ENCODE peak calls at places on chromosomes 13 and 19, in ten cellular contexts. F, J, P, B, Z, R, E, Q, L and M are unnamed samples.

GRCh38 chr19:40601061-40601973 is at the start of gene LTBP4:
- DNase-seq in L (peak), R (peak), B (peak), Q (no peak), P (no peak), E (no peak), J (peak), Z (peak), F (no peak), M (no peak)

GRCh38 chr13:110643324-110643723 is 28.0 kb downstream of the NAXD start:
- DNase-seq in Q (peak), Z (peak), P (no peak), F (no peak), L (no peak), R (peak), B (no peak), J (no peak), E (no peak), M (no peak)

GRCh38 chr13:79485014-79485441 is 4.1 kb downstream of the NDFIP2 start:
- DNase-seq in L (peak), F (peak), E (peak), P (no peak), Q (peak), Z (no peak), R (no peak), J (peak), B (no peak), M (no peak)

GRCh38 chr19:42281175-42282035 is 12.4 kb downstream of the CIC start:
- DNase-seq in E (no peak), F (peak), R (peak), L (peak), P (no peak), B (peak), J (peak), Q (no peak), Z (peak), M (no peak)

GRCh38 chr13:36709136-36709895 is 35.5 kb downstream of the SERTM1 start:
- DNase-seq in L (peak), Q (no peak), E (no peak), Z (no peak), B (no peak), F (no peak), P (no peak), R (no peak), J (no peak), M (no peak)

GRCh38 chr19:3403489-3404323 is 37.3 kb downstream of the NFIC start:
- DNase-seq in R (peak), J (peak), E (peak), B (no peak), P (no peak), Z (peak), Q (peak), L (peak), F (peak), M (peak)

GRCh38 chr13:23325191-23325590 is 108.3 kb downstream of the SACS start:
- DNase-seq in E (no peak), F (no peak), B (no peak), L (no peak), P (no peak), J (no peak), Q (no peak), Z (no peak), R (no peak), M (no peak)

GRCh38 chr19:1568320-1569019 is at the start of gene MEX3D:
- DNase-seq in J (peak), L (peak), F (peak), E (no peak), B (peak), Z (peak), R (peak), Q (peak), P (peak), M (no peak)

GRCh38 chr13:110856941-110857835 is 57.7 kb downstream of the ANKRD10 start:
- DNase-seq in J (no peak), F (no peak), E (no peak), Z (peak), Q (no peak), P (no peak), L (no peak), B (no peak), R (no peak), M (no peak)

GRCh38 chr19:4023600-4024398 is 16.3 kb downstream of the PIAS4 start:
- DNase-seq in E (no peak), Z (no peak), R (no peak), F (no peak), J (no peak), B (no peak), P (no peak), L (no peak), Q (no peak), M (no peak)

GRCh38 chr19:1268392-1269064 is 604 bp upstream of the CIRBP start:
- DNase-seq in B (no peak), Z (no peak), J (no peak), Q (no peak), F (no peak), L (no peak), R (peak), P (no peak), E (no peak), M (no peak)

GRCh38 chr13:89457977-89458376 is 1786.8 kb downstream of the SLITRK5 start:
- DNase-seq in R (no peak), J (no peak), F (peak), E (no peak), L (peak), P (no peak), B (no peak), Z (no peak), Q (no peak), M (no peak)

GRCh38 chr13:31331051-31331450 is 131.3 kb downstream of the B3GLCT start:
- DNase-seq in P (no peak), B (no peak), J (no peak), Z (no peak), R (no peak), Q (no peak), E (no peak), F (no peak), L (no peak), M (no peak)

GRCh38 chr13:108306768-108307332 is 37.3 kb downstream of the TNFSF13B start:
- DNase-seq in B (no peak), R (no peak), E (no peak), Q (no peak), J (no peak), F (no peak), Z (no peak), P (no peak), L (peak), M (no peak)

GRCh38 chr13:29908411-29908810 is 58.0 kb upstream of the UBL3 start:
- DNase-seq in P (no peak), J (no peak), B (no peak), L (peak), Z (no peak), R (no peak), E (peak), F (peak), Q (no peak), M (no peak)

GRCh38 chr13:25469179-25469545 is 97.4 kb downstream of the ATP8A2 start:
- DNase-seq in F (no peak), R (no peak), E (no peak), J (no peak), Z (no peak), B (no peak), P (no peak), L (no peak), Q (no peak), M (no peak)

GRCh38 chr19:575527-576506 is 3.4 kb downstream of the BSG start:
- DNase-seq in P (no peak), Q (peak), R (no peak), E (no peak), B (peak), L (peak), Z (peak), F (peak), J (no peak), M (no peak)

GRCh38 chr19:35995655-35995993 is 636 bp downstream of the SDHAF1 start:
- DNase-seq in J (peak), B (peak), F (peak), R (no peak), L (peak), E (no peak), Z (peak), Q (no peak), P (no peak), M (no peak)

GRCh38 chr19:49684983-49685553 is 4.3 kb upstream of the ADM5 start:
- DNase-seq in E (no peak), Z (no peak), L (no peak), B (no peak), J (no peak), P (no peak), R (no peak), Q (no peak), F (no peak), M (no peak)

GRCh38 chr19:46776927-46777911 is 11.2 kb downstream of the SLC1A5 start:
- DNase-seq in R (no peak), F (no peak), B (no peak), E (no peak), J (no peak), L (no peak), Q (no peak), Z (peak), P (no peak), M (no peak)

GRCh38 chr13:46168341-46168740 is 13.6 kb downstream of the LCP1 start:
- DNase-seq in R (peak), L (no peak), B (no peak), E (no peak), J (peak), Q (no peak), Z (no peak), F (no peak), P (no peak), M (no peak)

GRCh38 chr13:81929988-81930387 is 1589.1 kb upstream of the SPRY2 start:
- DNase-seq in B (no peak), J (no peak), R (no peak), E (no peak), P (no peak), F (no peak), L (peak), Z (peak), Q (no peak), M (no peak)

GRCh38 chr13:108957369-108958012 is 328.1 kb downstream of the MYO16 start:
- DNase-seq in P (no peak), Q (no peak), L (peak), E (peak), F (peak), J (no peak), B (no peak), Z (no peak), R (no peak), M (peak)

GRCh38 chr19:40756502-40757110 is 5.6 kb downstream of the SNRPA start:
- DNase-seq in J (no peak), Q (no peak), R (no peak), P (no peak), L (no peak), F (no peak), E (no peak), Z (no peak), B (no peak), M (no peak)

GRCh38 chr13:67296511-67296910 is 66.4 kb upstream of the PCDH9 start:
- DNase-seq in B (no peak), R (no peak), P (no peak), E (no peak), F (peak), J (no peak), Q (no peak), L (peak), Z (no peak), M (no peak)

GRCh38 chr19:48292798-48293197 is 22.9 kb downstream of the ZNF114 start:
- DNase-seq in B (no peak), F (peak), L (peak), P (no peak), R (no peak), Q (no peak), E (no peak), J (no peak), Z (no peak), M (peak)

GRCh38 chr19:44912854-44913253 is 1.6 kb upstream of the APOC1 start:
- DNase-seq in J (peak), F (no peak), E (no peak), Z (no peak), B (no peak), Q (no peak), L (no peak), R (no peak), P (no peak), M (no peak)

GRCh38 chr19:49056101-49056901 is 1.2 kb downstream of the CGB7 start:
- DNase-seq in F (peak), B (peak), Q (peak), J (peak), E (no peak), Z (peak), L (peak), P (peak), R (peak), M (no peak)

GRCh38 chr13:20418953-20419352 is 106.7 kb downstream of the CRYL1 start:
- DNase-seq in Q (no peak), L (no peak), R (peak), J (no peak), E (no peak), F (no peak), Z (no peak), P (no peak), B (no peak), M (no peak)

GRCh38 chr19:32268381-32268780 is 77.0 kb upstream of the ZNF507 start:
- DNase-seq in F (no peak), Q (no peak), B (no peak), L (no peak), E (no peak), P (no peak), J (no peak), Z (no peak), R (no peak), M (no peak)

GRCh38 chr13:38952827-38953226 is 37.8 kb downstream of the STOML3 start:
- DNase-seq in J (no peak), P (no peak), F (no peak), R (no peak), Q (no peak), Z (no peak), E (no peak), L (no peak), B (no peak), M (no peak)

DNA sequence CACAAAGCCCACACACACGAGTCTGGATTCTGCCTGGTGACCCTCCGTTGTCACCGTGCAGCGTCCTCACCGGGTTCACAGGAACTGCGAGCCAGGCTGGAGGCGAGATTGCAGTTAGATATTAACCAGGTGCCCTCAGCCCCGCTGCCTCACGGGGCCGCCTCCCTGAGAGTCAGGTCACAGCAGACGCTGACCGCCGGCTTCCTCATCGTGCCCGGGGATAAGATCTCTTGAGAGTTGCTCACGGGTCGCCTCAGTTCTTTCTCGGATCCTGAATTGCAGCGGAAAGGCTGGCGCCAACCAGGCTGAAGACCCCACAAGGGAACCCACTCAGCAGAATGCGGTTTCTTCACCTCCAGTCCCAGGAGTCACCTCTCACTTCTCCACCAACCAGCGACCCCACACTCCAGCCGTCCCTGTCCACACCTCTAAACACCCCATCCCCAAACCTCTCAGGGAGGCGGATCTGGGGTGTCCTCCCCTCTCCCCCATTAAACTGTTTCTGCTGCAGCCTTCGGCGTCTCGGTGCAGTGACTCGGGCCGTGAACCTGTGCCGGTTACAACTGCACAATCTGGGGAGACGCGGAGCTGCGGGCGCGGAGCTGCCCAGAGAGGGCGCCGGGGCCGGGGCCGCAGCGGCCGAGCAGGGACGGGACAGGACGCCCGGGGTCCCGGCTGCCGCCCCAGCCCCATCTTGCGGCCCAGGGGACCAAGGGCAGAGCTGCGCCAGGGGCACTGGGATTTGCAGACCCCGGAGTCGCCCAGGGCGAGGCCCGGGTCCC is 591 bp downstream of the ZNF823 start:
- DNase-seq in L (peak), Q (peak), B (peak), E (no peak), Z (peak), J (peak), R (peak), F (peak), P (peak), M (no peak)
- TF ChIP-seq CTCF in L (no peak), Q (no peak), B (no peak), E (peak), Z (peak), J (no peak), R (no peak), F (peak), P (no peak), M (no peak)

DNA sequence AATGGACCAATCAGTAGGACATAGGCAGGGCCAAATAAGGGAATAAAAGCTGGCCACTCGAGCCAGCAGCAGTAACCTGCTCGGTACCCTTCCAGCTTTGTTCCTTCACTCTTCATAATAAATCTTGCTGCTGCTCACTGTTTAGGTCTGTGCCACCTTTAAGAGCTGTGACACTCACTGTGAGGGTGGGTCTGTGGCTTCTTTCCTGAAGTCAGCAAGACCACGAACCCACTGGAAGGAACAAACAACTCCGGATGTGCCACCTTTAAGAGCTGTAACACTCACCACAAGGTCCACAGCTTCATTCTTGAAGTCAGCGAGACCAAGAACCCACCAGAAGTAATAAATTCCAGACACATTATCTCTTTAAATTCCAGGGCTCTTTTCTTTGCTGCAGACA is 1922.3 kb upstream of the PCDH20 start:
- DNase-seq in E (no peak), P (no peak), Q (no peak), B (no peak), Z (no peak), F (no peak), L (no peak), R (no peak), J (no peak), M (no peak)
- TF ChIP-seq CTCF in E (no peak), P (no peak), Q (no peak), B (no peak), Z (no peak), F (no peak), L (no peak), R (no peak), J (no peak), M (no peak)

DNA sequence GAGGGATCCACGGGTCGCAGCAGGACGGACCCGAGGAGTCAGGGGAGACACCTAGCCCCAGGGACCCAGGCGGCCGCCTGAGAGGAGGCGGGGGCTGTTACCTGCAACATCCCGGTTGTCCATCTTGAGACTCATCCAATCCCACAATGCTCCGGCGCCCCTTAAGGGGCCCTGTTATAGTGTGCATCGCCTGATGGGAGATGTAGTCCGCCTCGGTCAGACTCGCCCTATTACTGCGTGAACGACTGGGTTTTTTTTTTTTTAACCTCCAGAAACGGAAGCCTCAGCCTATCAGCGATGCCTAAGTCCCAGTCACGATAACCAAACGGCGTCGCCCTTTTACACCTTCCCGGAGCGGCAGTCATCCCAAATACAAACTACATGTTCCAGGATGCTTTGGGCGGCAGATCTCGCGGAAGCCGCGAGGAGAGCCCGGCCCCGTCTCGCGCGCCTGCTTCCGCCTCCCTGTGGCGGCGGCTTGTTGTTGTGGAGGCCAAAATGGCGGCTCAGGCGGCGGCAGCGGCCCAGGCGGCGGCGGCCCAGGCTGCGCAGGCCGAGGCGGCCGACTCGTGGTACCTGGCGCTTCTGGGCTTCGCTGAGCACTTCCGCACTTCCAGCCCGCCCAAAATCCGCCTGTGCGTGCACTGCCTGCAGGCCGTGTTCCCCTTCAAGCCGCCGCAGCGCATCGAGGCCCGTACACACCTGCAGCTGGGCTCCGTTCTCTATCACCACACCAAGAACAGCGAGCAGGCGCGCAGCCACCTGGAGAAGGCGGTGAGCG is at the start of the genes MAU2 and SUGP1:
- DNase-seq in J (peak), P (peak), L (peak), Q (peak), Z (peak), F (peak), R (peak), B (peak), E (peak), M (peak)
- TF ChIP-seq CTCF in J (peak), P (no peak), L (no peak), Q (no peak), Z (no peak), F (peak), R (peak), B (peak), E (peak), M (peak)

GRCh38 chr19:15841875-15842569 is 26.6 kb upstream of the OR10H1 start:
- DNase-seq in Q (no peak), J (no peak), B (no peak), P (no peak), R (no peak), E (no peak), L (no peak), Z (no peak), F (no peak), M (no peak)
- TF ChIP-seq CTCF in Q (no peak), J (peak), B (peak), P (no peak), R (no peak), E (no peak), L (no peak), Z (no peak), F (no peak), M (no peak)

DNA sequence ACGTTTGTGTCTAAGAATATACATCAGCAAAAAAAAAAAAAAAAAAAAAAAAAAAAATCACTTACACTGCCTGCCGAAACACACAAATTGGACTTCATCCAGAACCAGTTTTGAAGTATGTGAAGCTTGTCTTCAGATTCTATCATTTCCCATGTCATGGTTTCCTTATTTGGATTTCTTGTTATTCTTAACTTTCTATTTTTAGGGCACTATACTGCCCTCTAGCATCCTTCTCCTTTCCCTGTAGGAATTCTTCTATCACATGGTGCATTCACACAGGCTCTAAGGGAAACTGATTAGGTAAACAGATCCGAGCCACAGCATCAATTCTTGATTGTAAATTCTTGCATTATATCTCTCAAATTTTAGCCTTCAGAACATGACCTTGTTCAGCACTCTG is 1507.5 kb downstream of the OLFM4 start:
- DNase-seq in F (no peak), B (no peak), Q (no peak), E (no peak), P (no peak), J (no peak), R (no peak), L (no peak), Z (no peak), M (no peak)
- TF ChIP-seq CTCF in F (no peak), B (peak), Q (no peak), E (no peak), P (no peak), J (no peak), R (no peak), L (no peak), Z (peak), M (no peak)